ENCODE peak calls at places on chromosomes 1 and 21, in five cellular contexts. F is heart right ventricle, X is BJ, A is HFF-Myc, H is A549. N is an unnamed sample.

GRCh38 chr1:156480411-156481192 is 20.0 kb downstream of the MEF2D start:
- DNase-seq in H (peak; percentile 59), A (no peak), F (peak; percentile 71), X (no peak), N (no peak)

GRCh38 chr1:226644541-226645176 is 94.4 kb downstream of the ITPKB start:
- DNase-seq in H (no peak), X (no peak), F (no peak), A (no peak), N (no peak)

GRCh38 chr1:30697977-30698376 is 25.4 kb downstream of the MATN1 start:
- DNase-seq in X (no peak), H (no peak), A (no peak), F (no peak), N (no peak)

GRCh38 chr1:211469938-211470529 is 21.9 kb downstream of the RD3 start:
- DNase-seq in A (peak; percentile 31), X (no peak), H (peak; percentile 83), F (peak; percentile 76), N (no peak)

GRCh38 chr21:42925114-42925907 is at the start of gene ERVH48-1:
- DNase-seq in F (no peak), X (no peak), H (no peak), A (no peak), N (no peak)

GRCh38 chr1:174165471-174166137 is 6.3 kb downstream of the RABGAP1L start:
- DNase-seq in H (no peak), A (no peak), F (peak; percentile 23), X (no peak), N (no peak)

GRCh38 chr21:44623575-44623974 is 3.3 kb upstream of the KRTAP10-9 start:
- DNase-seq in X (no peak), F (no peak), A (no peak), H (no peak), N (no peak)

GRCh38 chr1:41240806-41241747 is 1.0 kb downstream of the SCMH1 start:
- DNase-seq in X (no peak), A (no peak), H (peak; percentile 48), F (peak; percentile 29), N (no peak)

GRCh38 chr1:162213281-162213909 is 143.9 kb downstream of the NOS1AP start:
- DNase-seq in H (no peak), F (peak; percentile 19), A (no peak), X (no peak), N (peak; percentile 95)

GRCh38 chr1:182122265-182122664 is 60.8 kb upstream of the ZNF648 start:
- DNase-seq in A (no peak), H (no peak), F (no peak), X (no peak), N (no peak)

GRCh38 chr1:213829806-213830205 is 158.0 kb upstream of the PROX1 start:
- DNase-seq in X (no peak), F (no peak), H (no peak), A (no peak), N (no peak)

GRCh38 chr21:17931080-17931479 is 111.9 kb upstream of the C21orf91 start:
- DNase-seq in F (no peak), X (no peak), H (peak; percentile 4), A (no peak), N (no peak)

GRCh38 chr1:28807046-28807445 is 4.9 kb upstream of the OPRD1 start:
- DNase-seq in H (no peak), F (no peak), X (no peak), A (no peak), N (no peak)

GRCh38 chr1:202283379-202283844 is 58.3 kb downstream of the UBE2T start:
- DNase-seq in A (peak; percentile 67), F (no peak), H (peak; percentile 33), X (peak; percentile 38), N (no peak)

GRCh38 chr1:25054526-25054925 is 124.5 kb upstream of the RUNX3 start:
- DNase-seq in H (no peak), A (no peak), F (no peak), X (no peak), N (no peak)

GRCh38 chr1:104189207-104189606 is 439.5 kb downstream of the AMY1C start:
- DNase-seq in X (no peak), F (no peak), H (no peak), A (no peak), N (no peak)

GRCh38 chr21:17491716-17492414 is 21.0 kb upstream of the CXADR start:
- DNase-seq in H (peak; percentile 56), A (peak; percentile 98), X (peak; percentile 90), F (peak; percentile 13), N (peak; percentile 99)

GRCh38 chr21:42156690-42157605 is 62.0 kb upstream of the ABCG1 start:
- DNase-seq in X (no peak), A (no peak), F (peak; percentile 35), H (no peak), N (no peak)

GRCh38 chr21:15653710-15654109 is 76.1 kb upstream of the USP25 start:
- DNase-seq in A (no peak), X (no peak), H (no peak), F (no peak), N (no peak)

GRCh38 chr1:193589597-193590040 is 403.2 kb upstream of the B3GALT2 start:
- DNase-seq in F (peak; percentile 16), A (peak; percentile 33), H (no peak), X (peak; percentile 1), N (peak; percentile 23)

GRCh38 chr1:36304970-36305914 is 926 bp upstream of the SH3D21 start:
- DNase-seq in A (no peak), X (no peak), H (no peak), F (no peak), N (no peak)

GRCh38 chr1:154975409-154976205 is 1.1 kb downstream of the CKS1B start:
- DNase-seq in X (no peak), A (no peak), H (peak; percentile 47), F (peak; percentile 63), N (no peak)

GRCh38 chr1:119743776-119744597 is 24.7 kb downstream of the HMGCS2 start:
- DNase-seq in F (peak; percentile 50), A (peak; percentile 49), X (peak; percentile 2), H (peak; percentile 60), N (no peak)

GRCh38 chr1:163166886-163167555 is 35.7 kb downstream of the RGS5 start:
- DNase-seq in A (no peak), F (no peak), H (no peak), X (no peak), N (no peak)

GRCh38 chr1:24385160-24385939 is 28.2 kb downstream of the STPG1 start:
- DNase-seq in H (peak; percentile 55), A (no peak), X (no peak), F (no peak), N (no peak)

GRCh38 chr1:53295746-53296722 is 31.8 kb downstream of the LRP8 start:
- DNase-seq in F (no peak), X (no peak), H (no peak), A (no peak), N (no peak)

GRCh38 chr1:223226271-223226670 is 83.2 kb upstream of the TLR5 start:
- DNase-seq in X (no peak), A (no peak), H (no peak), F (no peak), N (no peak)

GRCh38 chr1:199490804-199491527 is 536.5 kb upstream of the NR5A2 start:
- DNase-seq in H (no peak), F (no peak), A (peak; percentile 44), X (peak; percentile 12), N (peak; percentile 75)

GRCh38 chr21:31403596-31404333 is 59.7 kb upstream of the TIAM1 start:
- DNase-seq in X (no peak), F (no peak), A (no peak), H (no peak), N (no peak)

GRCh38 chr1:12616709-12617373 is 1.2 kb downstream of the DHRS3 start:
- DNase-seq in F (peak; percentile 38), A (no peak), X (no peak), H (no peak), N (no peak)
- TF ChIP-seq CTCF in F (no peak), A (no peak), X (no peak), H (no peak), N (no peak)

GRCh38 chr1:26323382-26323781 is 5.6 kb downstream of the CD52 start:
- DNase-seq in X (no peak), F (no peak), A (no peak), H (no peak), N (no peak)
- TF ChIP-seq CTCF in X (no peak), F (no peak), A (no peak), H (no peak), N (no peak)

GRCh38 chr1:22286491-22286890 is 143.6 kb upstream of the WNT4 start:
- DNase-seq in H (no peak), X (no peak), F (no peak), A (no peak), N (no peak)
- TF ChIP-seq CTCF in H (no peak), X (no peak), F (no peak), A (no peak), N (no peak)

GRCh38 chr1:32729254-32730046 is 26.9 kb upstream of the SYNC start:
- DNase-seq in A (no peak), F (no peak), H (peak; percentile 48), X (no peak), N (no peak)
- TF ChIP-seq CTCF in A (no peak), F (no peak), H (no peak), X (no peak), N (no peak)

DNA sequence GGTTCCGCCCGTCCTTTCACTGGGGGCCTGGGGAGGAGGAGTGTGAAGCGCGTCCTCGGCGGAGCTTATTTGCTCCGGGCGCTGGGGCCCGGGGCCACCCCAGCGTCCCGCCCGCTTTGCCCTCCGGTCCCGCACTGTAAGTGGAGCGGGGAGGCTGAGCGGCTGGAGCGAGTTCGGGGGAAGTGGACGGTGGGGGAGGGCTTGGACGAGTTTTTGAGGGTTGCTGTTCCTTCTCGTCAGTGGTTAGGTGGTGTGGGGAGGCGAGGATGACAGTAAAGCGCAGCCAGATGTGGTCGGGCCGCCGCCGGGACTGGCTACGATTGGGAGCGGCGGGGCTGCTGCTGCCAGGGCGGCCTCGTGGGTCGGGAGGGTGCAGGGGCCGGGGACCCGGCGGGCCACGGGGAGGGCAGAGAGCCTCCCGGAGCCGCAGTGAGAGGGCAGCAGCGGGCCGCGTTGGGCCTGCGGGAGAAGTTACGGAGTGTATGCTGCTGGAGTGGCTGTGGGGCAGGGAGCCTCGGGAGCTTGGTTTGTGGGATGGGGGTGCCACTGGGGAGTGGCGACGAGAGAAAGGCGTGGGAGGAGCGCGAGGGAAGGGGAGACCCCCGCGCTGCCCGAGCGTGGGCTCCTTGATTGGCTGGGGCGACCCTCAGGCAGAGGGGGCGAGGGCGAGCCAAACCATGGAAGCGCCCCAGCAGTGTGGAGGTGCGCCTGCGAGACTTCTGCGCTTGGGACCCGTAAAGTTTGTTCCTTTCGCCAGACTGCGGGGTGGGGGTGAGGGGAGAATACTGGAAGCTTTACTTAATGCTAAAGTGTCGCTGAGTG is 2.1 kb downstream of the ADGRL2 start:
- DNase-seq in H (peak; percentile 45), F (peak; percentile 77), A (no peak), X (no peak), N (no peak)
- TF ChIP-seq CTCF in H (no peak), F (peak; percentile 80), A (peak; percentile 15), X (peak; percentile 59), N (peak; percentile 54)

N was measured in retinal pigment epithelial cell.